ENCODE peak calls at places on chromosomes 4 and X, in five cellular contexts. One of them, this sample, is unnamed.

GRCh38 chr4:123278755-123279154 is 117.8 kb upstream of the SPRY1 start:
- DNase-seq in fibroblast of lung: peak
- DNase-seq in lower leg skin: no peak
- DNase-seq in AG09309: no peak
- DNase-seq in tibial artery: no peak
- DNase-seq in this sample: no peak

GRCh38 chrX:114073926-114074325 is 510.0 kb upstream of the HTR2C start:
- DNase-seq in AG09309: no peak
- DNase-seq in lower leg skin: no peak
- DNase-seq in tibial artery: no peak
- DNase-seq in fibroblast of lung: no peak
- DNase-seq in this sample: no peak

GRCh38 chrX:103431316-103431715 is 55.0 kb downstream of the BEX3 start:
- DNase-seq in AG09309: no peak
- DNase-seq in fibroblast of lung: peak
- DNase-seq in tibial artery: no peak
- DNase-seq in lower leg skin: no peak
- DNase-seq in this sample: no peak

GRCh38 chrX:131895002-131895401 is 128.1 kb upstream of the STK26 start:
- DNase-seq in lower leg skin: no peak
- DNase-seq in AG09309: peak
- DNase-seq in tibial artery: no peak
- DNase-seq in fibroblast of lung: peak
- DNase-seq in this sample: no peak

GRCh38 chr4:43456383-43456782 is 563.9 kb downstream of the GRXCR1 start:
- DNase-seq in AG09309: no peak
- DNase-seq in tibial artery: no peak
- DNase-seq in lower leg skin: no peak
- DNase-seq in fibroblast of lung: peak
- DNase-seq in this sample: no peak

GRCh38 chr4:155407480-155407879 is 30.7 kb upstream of the MAP9 start:
- DNase-seq in fibroblast of lung: peak
- DNase-seq in AG09309: no peak
- DNase-seq in tibial artery: no peak
- DNase-seq in lower leg skin: no peak
- DNase-seq in this sample: no peak

GRCh38 chrX:19272452-19272851 is 71.3 kb upstream of the PDHA1 start:
- DNase-seq in tibial artery: no peak
- DNase-seq in fibroblast of lung: peak
- DNase-seq in lower leg skin: no peak
- DNase-seq in AG09309: no peak
- DNase-seq in this sample: no peak

GRCh38 chr4:79399076-79399475 is 9.0 kb downstream of the GK2 start:
- DNase-seq in AG09309: no peak
- DNase-seq in lower leg skin: no peak
- DNase-seq in fibroblast of lung: no peak
- DNase-seq in tibial artery: no peak
- DNase-seq in this sample: no peak

GRCh38 chr4:7964890-7965662 is 25.4 kb upstream of the AFAP1 start:
- DNase-seq in tibial artery: no peak
- DNase-seq in fibroblast of lung: peak
- DNase-seq in lower leg skin: peak
- DNase-seq in AG09309: no peak
- DNase-seq in this sample: no peak

GRCh38 chr4:5215321-5215720 is 164.0 kb downstream of the STK32B start:
- DNase-seq in fibroblast of lung: no peak
- DNase-seq in AG09309: no peak
- DNase-seq in lower leg skin: no peak
- DNase-seq in tibial artery: no peak
- DNase-seq in this sample: no peak

GRCh38 chr4:109729155-109729562 is 711 bp downstream of the PLA2G12A start:
- DNase-seq in fibroblast of lung: peak
- DNase-seq in lower leg skin: no peak
- DNase-seq in AG09309: no peak
- DNase-seq in tibial artery: no peak
- DNase-seq in this sample: no peak

DNA sequence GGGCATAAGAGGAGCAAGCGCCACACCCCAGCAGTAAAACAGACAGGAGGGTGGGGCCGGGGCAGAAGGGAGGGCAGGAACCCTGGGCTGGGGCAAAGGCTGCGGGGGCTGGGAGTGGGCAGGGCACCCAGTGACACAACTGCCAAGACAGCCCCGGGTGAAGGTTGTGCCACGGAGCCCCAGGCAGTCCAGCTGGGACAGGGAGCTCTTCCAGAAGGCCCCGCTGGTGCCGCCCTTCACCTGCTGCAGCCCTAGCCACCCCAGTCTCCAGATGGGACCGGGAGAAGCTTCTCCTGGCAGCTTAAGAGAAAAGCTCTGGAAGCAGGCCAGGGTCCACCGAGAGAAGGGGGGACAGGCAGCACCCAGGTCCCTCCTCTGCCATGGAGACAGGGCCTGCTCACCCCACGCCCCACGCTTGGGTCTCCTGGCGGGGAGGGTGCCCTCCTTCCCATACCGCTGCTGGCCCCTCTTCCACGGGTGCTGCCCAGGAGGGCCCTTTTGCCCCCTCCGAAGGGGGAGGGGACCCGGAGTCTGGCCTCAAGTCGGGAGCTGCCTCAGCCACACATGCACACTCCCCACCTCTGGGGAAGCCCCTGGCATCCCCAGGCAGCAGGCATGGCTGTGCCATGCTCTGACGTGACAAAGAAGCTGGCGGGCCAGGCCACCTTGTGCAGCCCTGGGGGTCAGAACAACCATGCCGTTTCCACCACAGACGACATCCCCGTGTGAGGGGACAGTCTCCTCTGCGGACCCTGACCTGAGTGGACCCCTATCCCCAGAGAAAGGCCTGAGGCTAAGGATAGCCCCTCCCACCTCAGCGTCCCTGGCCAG is 1.5 kb downstream of the DGKQ start:
- DNase-seq in tibial artery: no peak
- DNase-seq in fibroblast of lung: no peak
- DNase-seq in AG09309: no peak
- DNase-seq in lower leg skin: no peak
- DNase-seq in this sample: no peak
- H3K4me3 ChIP-seq in tibial artery: peak
- H3K4me3 ChIP-seq in fibroblast of lung: peak
- H3K4me3 ChIP-seq in AG09309: peak
- H3K4me3 ChIP-seq in lower leg skin: no peak
- H3K4me3 ChIP-seq in this sample: peak

GRCh38 chrX:36434521-36434920 is 515.0 kb downstream of the CFAP47 start:
- DNase-seq in tibial artery: no peak
- DNase-seq in fibroblast of lung: peak
- DNase-seq in AG09309: no peak
- DNase-seq in lower leg skin: no peak
- DNase-seq in this sample: no peak

GRCh38 chrX:36431819-36432218 is 512.3 kb downstream of the CFAP47 start:
- DNase-seq in tibial artery: no peak
- DNase-seq in fibroblast of lung: peak
- DNase-seq in lower leg skin: no peak
- DNase-seq in AG09309: no peak
- DNase-seq in this sample: no peak

DNA sequence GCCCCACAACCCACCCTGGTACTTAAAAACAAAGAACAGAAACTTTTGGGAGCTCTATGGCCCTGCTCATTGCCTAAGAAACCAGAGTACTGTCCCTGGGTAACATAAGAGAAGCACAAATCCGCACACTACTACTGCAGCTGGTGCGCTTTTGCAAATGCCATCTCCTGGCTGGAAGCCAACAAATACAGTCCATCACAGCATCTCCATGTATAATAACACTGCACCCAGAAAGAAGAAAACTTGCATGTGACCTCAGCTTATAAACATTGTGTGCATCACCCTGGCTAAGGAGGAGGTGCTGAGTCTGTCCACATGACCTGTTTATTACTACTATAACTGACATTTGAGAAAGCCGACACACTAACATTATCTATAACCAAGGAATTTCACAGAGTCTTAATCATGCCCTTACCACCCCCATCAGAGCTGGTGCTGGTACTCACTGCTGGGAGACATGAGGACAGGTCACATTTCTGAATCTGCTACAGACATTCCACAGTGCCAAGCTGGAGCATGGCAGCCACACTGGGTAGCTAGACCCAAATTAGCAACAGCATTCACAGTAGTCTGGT is 516.8 kb downstream of the CFAP47 start:
- DNase-seq in tibial artery: no peak
- DNase-seq in fibroblast of lung: peak
- DNase-seq in AG09309: no peak
- DNase-seq in lower leg skin: no peak
- DNase-seq in this sample: no peak
- TF ChIP-seq CTCF in tibial artery: no peak
- TF ChIP-seq CTCF in fibroblast of lung: no peak
- TF ChIP-seq CTCF in AG09309: no peak
- TF ChIP-seq CTCF in lower leg skin: no peak
- TF ChIP-seq CTCF in this sample: no peak

GRCh38 chr4:94566420-94566819 is 114.7 kb downstream of the PDLIM5 start:
- DNase-seq in tibial artery: no peak
- DNase-seq in lower leg skin: no peak
- DNase-seq in fibroblast of lung: no peak
- DNase-seq in AG09309: no peak
- DNase-seq in this sample: no peak

GRCh38 chr4:94571301-94571700 is 119.6 kb downstream of the PDLIM5 start:
- DNase-seq in fibroblast of lung: no peak
- DNase-seq in tibial artery: no peak
- DNase-seq in AG09309: no peak
- DNase-seq in lower leg skin: no peak
- DNase-seq in this sample: no peak

GRCh38 chr4:94570558-94570957 is 118.8 kb downstream of the PDLIM5 start:
- DNase-seq in tibial artery: no peak
- DNase-seq in lower leg skin: no peak
- DNase-seq in fibroblast of lung: no peak
- DNase-seq in AG09309: no peak
- DNase-seq in this sample: no peak

GRCh38 chr4:94564252-94564651 is 112.5 kb downstream of the PDLIM5 start:
- DNase-seq in tibial artery: no peak
- DNase-seq in fibroblast of lung: no peak
- DNase-seq in lower leg skin: no peak
- DNase-seq in AG09309: no peak
- DNase-seq in this sample: no peak

DNA sequence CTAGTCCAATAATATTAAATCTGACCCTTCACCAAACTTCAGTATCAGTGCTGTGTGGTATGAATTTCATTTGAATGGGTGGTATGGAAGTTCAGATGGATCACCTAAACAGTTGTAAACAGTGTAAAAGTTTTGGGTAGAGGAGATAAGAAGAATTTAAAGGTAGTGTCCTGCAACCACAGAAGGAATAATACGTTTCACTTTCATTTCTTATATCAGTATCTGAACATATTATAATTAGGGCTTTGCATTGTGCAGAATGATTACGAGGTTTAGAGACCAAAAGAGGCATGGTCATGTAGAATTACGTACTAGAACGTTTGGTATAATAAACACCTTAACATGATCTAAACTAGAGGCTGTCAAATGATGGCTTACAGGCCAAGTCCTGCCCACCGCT is 116.1 kb downstream of the PDLIM5 start:
- DNase-seq in AG09309: no peak
- DNase-seq in lower leg skin: no peak
- DNase-seq in fibroblast of lung: no peak
- DNase-seq in tibial artery: no peak
- DNase-seq in this sample: no peak
- H3K4me3 ChIP-seq in AG09309: no peak
- H3K4me3 ChIP-seq in lower leg skin: no peak
- H3K4me3 ChIP-seq in fibroblast of lung: no peak
- H3K4me3 ChIP-seq in tibial artery: no peak
- H3K4me3 ChIP-seq in this sample: no peak

GRCh38 chrX:88612870-88613329 is 134.1 kb upstream of the CPXCR1 start:
- DNase-seq in lower leg skin: no peak
- DNase-seq in tibial artery: no peak
- DNase-seq in fibroblast of lung: no peak
- DNase-seq in AG09309: no peak
- DNase-seq in this sample: no peak

DNA sequence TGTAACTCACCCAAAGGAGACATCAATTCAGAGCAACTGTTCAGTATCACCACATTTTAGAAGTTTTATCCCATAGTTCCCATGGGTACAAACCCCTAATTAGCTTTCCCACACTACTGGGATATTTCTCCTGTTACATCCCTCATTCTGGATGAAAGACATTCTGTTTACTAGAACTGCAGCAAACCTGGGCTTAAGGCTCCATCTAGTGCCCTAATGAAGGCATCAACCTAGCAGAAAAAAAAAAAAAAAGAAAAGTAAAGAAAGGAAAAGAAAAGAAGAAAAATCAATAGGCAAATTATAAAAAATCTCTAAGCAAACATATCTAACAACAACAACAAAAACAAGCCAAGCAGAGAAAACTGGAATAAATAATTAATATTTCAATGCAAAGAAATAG is 133.7 kb upstream of the CPXCR1 start:
- DNase-seq in AG09309: no peak
- DNase-seq in lower leg skin: no peak
- DNase-seq in tibial artery: no peak
- DNase-seq in fibroblast of lung: no peak
- DNase-seq in this sample: no peak
- TF ChIP-seq CTCF in AG09309: peak
- TF ChIP-seq CTCF in lower leg skin: no peak
- TF ChIP-seq CTCF in tibial artery: no peak
- TF ChIP-seq CTCF in fibroblast of lung: no peak
- TF ChIP-seq CTCF in this sample: peak

DNA sequence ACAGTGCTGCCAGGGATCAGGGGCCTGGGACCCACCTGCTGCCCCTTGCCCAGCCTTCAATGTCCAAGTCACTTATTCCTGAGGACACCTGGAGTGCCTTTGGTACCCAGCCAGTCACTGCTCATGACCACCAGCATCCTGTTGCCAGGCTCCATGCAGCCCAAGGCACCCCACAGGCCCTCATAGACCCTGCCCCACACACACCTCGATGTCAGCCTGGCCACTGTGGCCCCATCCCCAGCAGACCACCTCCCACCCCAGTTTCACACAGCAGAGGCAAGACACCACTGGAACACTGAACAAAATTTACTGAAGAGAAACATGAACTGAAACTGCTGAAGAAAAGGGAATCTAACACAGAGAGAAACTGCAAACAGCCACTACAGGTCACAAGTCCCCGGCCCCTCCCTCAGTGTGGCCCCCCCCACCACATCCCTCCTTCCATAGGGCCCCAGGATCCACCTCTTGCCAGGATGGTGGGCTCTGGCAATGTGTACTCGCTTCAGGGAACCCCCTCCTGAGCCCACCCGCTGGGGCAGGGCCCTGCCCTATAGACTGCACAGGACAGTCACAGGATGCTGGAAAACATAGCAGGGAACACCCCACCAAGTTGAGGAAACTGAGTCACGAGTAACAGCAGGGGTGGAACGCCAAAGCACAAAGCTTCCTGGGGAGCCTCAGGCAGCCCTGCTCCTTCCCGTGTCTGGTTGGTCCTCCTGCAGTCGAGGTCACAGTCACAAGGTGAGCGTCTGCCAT is 5.2 kb downstream of the PNMA5 start:
- DNase-seq in tibial artery: no peak
- DNase-seq in fibroblast of lung: no peak
- DNase-seq in lower leg skin: no peak
- DNase-seq in AG09309: no peak
- DNase-seq in this sample: no peak
- H3K4me3 ChIP-seq in tibial artery: no peak
- H3K4me3 ChIP-seq in fibroblast of lung: no peak
- H3K4me3 ChIP-seq in lower leg skin: no peak
- H3K4me3 ChIP-seq in AG09309: no peak
- H3K4me3 ChIP-seq in this sample: no peak

GRCh38 chr4:162634390-162634789 is 470.6 kb upstream of the FSTL5 start:
- DNase-seq in fibroblast of lung: no peak
- DNase-seq in AG09309: no peak
- DNase-seq in lower leg skin: no peak
- DNase-seq in tibial artery: no peak
- DNase-seq in this sample: no peak
- TF ChIP-seq CTCF in fibroblast of lung: no peak
- TF ChIP-seq CTCF in AG09309: no peak
- TF ChIP-seq CTCF in lower leg skin: no peak
- TF ChIP-seq CTCF in tibial artery: no peak
- TF ChIP-seq CTCF in this sample: no peak

This sample was measured in dorsolateral prefrontal cortex.